ENCODE peak calls at places on chromosomes 1 and 21, in ten cellular contexts. X, I, F, K, N, R, H, W, O and T are unnamed samples.

GRCh38 chr1:13585599-13585965 is 1.9 kb downstream of the PDPN start:
- DNase-seq in K (no peak), R (no peak), X (no peak), I (no peak), H (no peak), F (no peak), N (no peak), W (no peak), O (no peak), T (no peak)

GRCh38 chr1:38578444-38578951 is 281.1 kb downstream of the RRAGC start:
- DNase-seq in H (peak; percentile 16), X (no peak), N (no peak), I (no peak), O (no peak), F (peak; percentile 44), W (no peak), R (no peak), K (no peak), T (no peak)

GRCh38 chr1:1216770-1217620 is 3.0 kb upstream of the TNFRSF4 start:
- DNase-seq in H (no peak), X (no peak), O (no peak), I (no peak), R (no peak), F (no peak), K (no peak), W (no peak), N (no peak), T (no peak)

GRCh38 chr1:153985341-153985912 is 712 bp downstream of the RAB13 start:
- DNase-seq in O (peak; percentile 73), X (peak; percentile 88), W (peak; percentile 70), K (peak; percentile 84), N (no peak), R (peak; percentile 72), I (no peak), H (peak; percentile 72), F (peak; percentile 52), T (peak; percentile 72)

GRCh38 chr1:89887270-89887669 is 66.4 kb downstream of the LRRC8D start:
- DNase-seq in H (peak; percentile 29), O (no peak), W (peak; percentile 59), F (no peak), K (peak; percentile 64), N (no peak), R (no peak), I (no peak), X (peak; percentile 44), T (no peak)

GRCh38 chr21:39033878-39034589 is 149.2 kb downstream of the PSMG1 start:
- DNase-seq in X (no peak), I (peak; percentile 31), R (no peak), K (no peak), O (no peak), W (peak; percentile 28), F (peak; percentile 80), H (no peak), N (no peak), T (no peak)

GRCh38 chr1:245971711-245972085 is 535.4 kb downstream of the SMYD3 start:
- DNase-seq in W (no peak), N (no peak), O (no peak), F (no peak), R (no peak), H (peak; percentile 78), I (no peak), K (no peak), X (peak; percentile 54), T (no peak)

GRCh38 chr1:187842406-187843165 is 1013.8 kb downstream of the PLA2G4A start:
- DNase-seq in N (no peak), H (peak; percentile 47), O (peak; percentile 16), R (no peak), W (peak; percentile 4), K (peak; percentile 10), X (peak; percentile 16), I (peak; percentile 5), F (no peak), T (no peak)

GRCh38 chr1:203127672-203128611 is at the start of gene ADORA1:
- DNase-seq in O (peak; percentile 52), W (peak; percentile 47), X (peak; percentile 41), H (peak; percentile 70), F (peak; percentile 70), I (peak; percentile 62), N (peak; percentile 80), K (peak; percentile 58), R (peak; percentile 64), T (no peak)

GRCh38 chr21:45995686-45996179 is 14.2 kb downstream of the COL6A1 start:
- DNase-seq in W (no peak), K (no peak), N (no peak), H (no peak), R (no peak), O (peak; percentile 44), X (no peak), F (peak; percentile 31), I (peak; percentile 3), T (no peak)

GRCh38 chr1:238485906-238486219 is 595.1 kb upstream of the ZP4 start:
- DNase-seq in K (no peak), I (no peak), H (no peak), R (no peak), X (no peak), N (no peak), O (peak; percentile 36), F (no peak), W (peak; percentile 27), T (no peak)

GRCh38 chr1:62689524-62689923 is 1.3 kb upstream of the DOCK7 start:
- DNase-seq in H (peak; percentile 80), K (peak; percentile 62), W (peak; percentile 57), F (no peak), R (no peak), O (no peak), X (peak; percentile 91), I (no peak), N (no peak), T (no peak)

GRCh38 chr1:42913426-42914091 is 45.1 kb downstream of the SLC2A1 start:
- DNase-seq in H (peak; percentile 68), W (peak; percentile 89), K (peak; percentile 93), I (peak; percentile 65), N (peak; percentile 67), R (no peak), O (peak; percentile 59), X (peak; percentile 82), F (no peak), T (no peak)

GRCh38 chr1:59487335-59488031 is 190.6 kb downstream of the FGGY start:
- DNase-seq in X (peak; percentile 34), N (no peak), R (no peak), O (no peak), H (peak; percentile 75), W (peak; percentile 59), K (peak; percentile 26), I (no peak), F (no peak), T (no peak)

GRCh38 chr1:78080767-78081166 is 35.0 kb downstream of the GIPC2 start:
- DNase-seq in F (no peak), H (no peak), K (no peak), R (no peak), X (no peak), O (no peak), W (no peak), N (no peak), I (no peak), T (no peak)

GRCh38 chr1:201726700-201727099 is 102.3 kb upstream of the IPO9 start:
- DNase-seq in I (no peak), K (no peak), X (no peak), H (no peak), R (no peak), F (no peak), N (no peak), O (no peak), W (peak; percentile 46), T (no peak)

GRCh38 chr1:19032701-19033515 is 76.4 kb upstream of the IFFO2 start:
- DNase-seq in X (no peak), N (no peak), H (no peak), K (no peak), I (no peak), W (no peak), O (no peak), R (no peak), F (no peak), T (no peak)

GRCh38 chr1:161749509-161750407 is at the start of gene DUSP12:
- DNase-seq in R (peak; percentile 93), O (peak; percentile 91), X (peak; percentile 96), H (peak; percentile 96), W (peak; percentile 96), F (peak; percentile 94), K (peak; percentile 97), I (peak; percentile 96), N (peak; percentile 92), T (peak; percentile 88)
- TF ChIP-seq CTCF in R (no peak), O (no peak), X (peak; percentile 32), H (peak; percentile 13), W (peak; percentile 16), F (no peak), K (peak; percentile 20), I (peak; percentile 48), N (peak; percentile 19), T (no peak)

GRCh38 chr1:45887156-45887842 is 83.9 kb downstream of the MAST2 start:
- DNase-seq in O (no peak), I (no peak), W (no peak), K (no peak), R (no peak), F (no peak), N (no peak), X (no peak), H (no peak), T (no peak)
- TF ChIP-seq CTCF in O (no peak), I (no peak), W (no peak), K (no peak), R (no peak), F (no peak), N (no peak), X (no peak), H (no peak), T (no peak)

GRCh38 chr21:29104239-29104708 is 26.2 kb upstream of the MAP3K7CL start:
- DNase-seq in N (no peak), H (peak; percentile 47), W (no peak), F (no peak), R (no peak), K (no peak), O (no peak), X (peak; percentile 30), I (no peak), T (no peak)
- TF ChIP-seq CTCF in N (no peak), H (no peak), W (no peak), F (no peak), R (peak; percentile 46), K (no peak), O (no peak), X (no peak), I (no peak), T (no peak)

GRCh38 chr1:173476664-173477285 is 360 bp upstream of the PRDX6 start:
- DNase-seq in W (peak; percentile 76), X (peak; percentile 78), I (peak; percentile 91), N (peak; percentile 97), K (peak; percentile 85), R (peak; percentile 95), O (peak; percentile 91), H (peak; percentile 84), F (peak; percentile 94), T (peak; percentile 87)

GRCh38 chr1:173478099-173478555 is 992 bp downstream of the PRDX6 start:
- DNase-seq in O (peak; percentile 71), I (peak; percentile 62), R (peak; percentile 65), X (peak; percentile 82), N (peak; percentile 22), H (peak; percentile 90), W (peak; percentile 90), K (peak; percentile 92), F (peak; percentile 74), T (no peak)

GRCh38 chr1:173475564-173476196 is 1.5 kb upstream of the PRDX6 start:
- DNase-seq in O (no peak), H (peak; percentile 83), W (peak; percentile 75), R (no peak), N (peak; percentile 17), K (peak; percentile 71), I (no peak), F (no peak), X (peak; percentile 77), T (no peak)

GRCh38 chr1:173476197-173476663 is 905 bp upstream of the PRDX6 start:
- DNase-seq in O (no peak), H (no peak), F (no peak), I (no peak), N (no peak), W (no peak), K (no peak), R (no peak), X (no peak), T (no peak)

GRCh38 chr1:173477286-173478098 is at the start of gene PRDX6:
- DNase-seq in O (peak; percentile 90), K (peak; percentile 83), F (peak; percentile 92), W (peak; percentile 73), I (peak; percentile 87), N (no peak), X (peak; percentile 79), H (peak; percentile 83), R (peak; percentile 69), T (no peak)
- TF ChIP-seq CTCF in O (no peak), K (no peak), F (no peak), W (no peak), I (no peak), N (peak; percentile 12), X (no peak), H (no peak), R (no peak), T (no peak)